ENCODE peak calls at places on chromosomes 4 and X, in eight cellular contexts. One of them, this sample, is unnamed.

GRCh38 chrX:66022742-66023725 is 16.8 kb downstream of the VSIG4 start:
- DNase-seq in IMR-90: no peak
- DNase-seq in stomach: no peak
- DNase-seq in aorta: no peak
- DNase-seq in breast epithelium: no peak
- DNase-seq in tibial artery: no peak
- DNase-seq in Peyer's patch: no peak
- DNase-seq in testis: no peak
- DNase-seq in this sample: no peak

GRCh38 chr4:156390599-156391296 is 437.1 kb upstream of the CTSO start:
- DNase-seq in tibial artery: peak; percentile 64
- DNase-seq in Peyer's patch: no peak
- DNase-seq in stomach: no peak
- DNase-seq in breast epithelium: no peak
- DNase-seq in testis: no peak
- DNase-seq in aorta: no peak
- DNase-seq in IMR-90: no peak
- DNase-seq in this sample: no peak

GRCh38 chr4:65943076-65943475 is 272.8 kb upstream of the EPHA5 start:
- DNase-seq in aorta: no peak
- DNase-seq in stomach: no peak
- DNase-seq in IMR-90: no peak
- DNase-seq in breast epithelium: no peak
- DNase-seq in testis: no peak
- DNase-seq in Peyer's patch: no peak
- DNase-seq in tibial artery: no peak
- DNase-seq in this sample: no peak

GRCh38 chr4:96598465-96598864 is 758.6 kb downstream of the PDHA2 start:
- DNase-seq in IMR-90: no peak
- DNase-seq in testis: peak; percentile 71
- DNase-seq in Peyer's patch: no peak
- DNase-seq in tibial artery: no peak
- DNase-seq in breast epithelium: no peak
- DNase-seq in stomach: no peak
- DNase-seq in aorta: no peak
- DNase-seq in this sample: no peak

GRCh38 chr4:73520821-73521220 is 39.3 kb downstream of the AFM start:
- DNase-seq in Peyer's patch: no peak
- DNase-seq in testis: no peak
- DNase-seq in aorta: no peak
- DNase-seq in IMR-90: peak; percentile 60
- DNase-seq in stomach: no peak
- DNase-seq in tibial artery: peak; percentile 64
- DNase-seq in breast epithelium: no peak
- DNase-seq in this sample: no peak

GRCh38 chrX:40077176-40077575 is 20.6 kb downstream of the BCOR start:
- DNase-seq in breast epithelium: no peak
- DNase-seq in Peyer's patch: no peak
- DNase-seq in testis: no peak
- DNase-seq in IMR-90: no peak
- DNase-seq in aorta: peak; percentile 29
- DNase-seq in tibial artery: no peak
- DNase-seq in stomach: no peak
- DNase-seq in this sample: no peak

GRCh38 chr4:61336911-61337310 is 136.8 kb downstream of the ADGRL3 start:
- DNase-seq in stomach: no peak
- DNase-seq in IMR-90: no peak
- DNase-seq in aorta: no peak
- DNase-seq in Peyer's patch: no peak
- DNase-seq in tibial artery: no peak
- DNase-seq in breast epithelium: no peak
- DNase-seq in testis: no peak
- DNase-seq in this sample: peak; percentile 5

GRCh38 chrX:12975999-12976558 is 1.2 kb downstream of the TMSB4X start:
- DNase-seq in breast epithelium: no peak
- DNase-seq in IMR-90: peak; percentile 36
- DNase-seq in Peyer's patch: peak; percentile 51
- DNase-seq in tibial artery: peak; percentile 63
- DNase-seq in aorta: peak; percentile 65
- DNase-seq in stomach: peak; percentile 40
- DNase-seq in testis: peak; percentile 33
- DNase-seq in this sample: peak; percentile 69

GRCh38 chr4:145679520-145679919 is 426 bp upstream of the C4orf51 start:
- DNase-seq in Peyer's patch: no peak
- DNase-seq in stomach: peak; percentile 32
- DNase-seq in breast epithelium: no peak
- DNase-seq in tibial artery: peak; percentile 68
- DNase-seq in testis: no peak
- DNase-seq in IMR-90: peak; percentile 97
- DNase-seq in aorta: peak; percentile 60
- DNase-seq in this sample: peak; percentile 13

GRCh38 chrX:12013220-12013619 is 125.1 kb upstream of the FRMPD4 start:
- DNase-seq in IMR-90: peak; percentile 70
- DNase-seq in aorta: no peak
- DNase-seq in tibial artery: no peak
- DNase-seq in testis: no peak
- DNase-seq in Peyer's patch: no peak
- DNase-seq in breast epithelium: no peak
- DNase-seq in stomach: no peak
- DNase-seq in this sample: no peak

GRCh38 chrX:126770179-126770578 is 49.4 kb upstream of the PRR32 start:
- DNase-seq in IMR-90: no peak
- DNase-seq in aorta: no peak
- DNase-seq in breast epithelium: no peak
- DNase-seq in stomach: no peak
- DNase-seq in testis: peak; percentile 14
- DNase-seq in Peyer's patch: no peak
- DNase-seq in tibial artery: no peak
- DNase-seq in this sample: no peak

GRCh38 chr4:141307241-141307689 is 86.6 kb downstream of the ZNF330 start:
- DNase-seq in IMR-90: peak; percentile 68
- DNase-seq in breast epithelium: no peak
- DNase-seq in stomach: peak; percentile 37
- DNase-seq in tibial artery: peak; percentile 68
- DNase-seq in Peyer's patch: peak; percentile 67
- DNase-seq in testis: peak; percentile 60
- DNase-seq in aorta: peak; percentile 65
- DNase-seq in this sample: peak; percentile 69

GRCh38 chr4:70240192-70240591 is 2.2 kb upstream of the CSN3 start:
- DNase-seq in IMR-90: peak; percentile 35
- DNase-seq in breast epithelium: no peak
- DNase-seq in Peyer's patch: no peak
- DNase-seq in testis: no peak
- DNase-seq in tibial artery: no peak
- DNase-seq in aorta: no peak
- DNase-seq in stomach: no peak
- DNase-seq in this sample: no peak

GRCh38 chr4:128517739-128518510 is 230.3 kb upstream of the PGRMC2 start:
- DNase-seq in Peyer's patch: no peak
- DNase-seq in IMR-90: peak; percentile 98
- DNase-seq in testis: peak; percentile 32
- DNase-seq in aorta: peak; percentile 84
- DNase-seq in tibial artery: peak; percentile 84
- DNase-seq in stomach: peak; percentile 44
- DNase-seq in breast epithelium: no peak
- DNase-seq in this sample: no peak

GRCh38 chr4:75831856-75832405 is 70.3 kb downstream of the PPEF2 start:
- DNase-seq in aorta: peak; percentile 59
- DNase-seq in breast epithelium: no peak
- DNase-seq in tibial artery: no peak
- DNase-seq in Peyer's patch: no peak
- DNase-seq in testis: no peak
- DNase-seq in IMR-90: no peak
- DNase-seq in stomach: no peak
- DNase-seq in this sample: no peak

GRCh38 chr4:168836482-168836881 is 173.6 kb downstream of the CBR4 start:
- DNase-seq in stomach: no peak
- DNase-seq in breast epithelium: no peak
- DNase-seq in IMR-90: no peak
- DNase-seq in Peyer's patch: no peak
- DNase-seq in tibial artery: no peak
- DNase-seq in aorta: no peak
- DNase-seq in testis: no peak
- DNase-seq in this sample: no peak

GRCh38 chr4:107392951-107393350 is 327.1 kb downstream of the PAPSS1 start:
- DNase-seq in stomach: no peak
- DNase-seq in breast epithelium: no peak
- DNase-seq in testis: no peak
- DNase-seq in Peyer's patch: no peak
- DNase-seq in tibial artery: no peak
- DNase-seq in IMR-90: peak; percentile 1
- DNase-seq in aorta: no peak
- DNase-seq in this sample: no peak

GRCh38 chr4:139582044-139582443 is 26.0 kb upstream of the SETD7 start:
- DNase-seq in IMR-90: peak; percentile 61
- DNase-seq in Peyer's patch: no peak
- DNase-seq in stomach: no peak
- DNase-seq in testis: no peak
- DNase-seq in tibial artery: no peak
- DNase-seq in breast epithelium: no peak
- DNase-seq in aorta: no peak
- DNase-seq in this sample: no peak

GRCh38 chr4:109977854-109978501 is 65.3 kb downstream of the EGF start:
- DNase-seq in breast epithelium: no peak
- DNase-seq in stomach: no peak
- DNase-seq in Peyer's patch: no peak
- DNase-seq in IMR-90: peak; percentile 60
- DNase-seq in testis: peak; percentile 29
- DNase-seq in aorta: no peak
- DNase-seq in tibial artery: no peak
- DNase-seq in this sample: no peak

GRCh38 chr4:165609653-165610052 is 230.8 kb downstream of the CPE start:
- DNase-seq in stomach: no peak
- DNase-seq in breast epithelium: no peak
- DNase-seq in tibial artery: no peak
- DNase-seq in IMR-90: no peak
- DNase-seq in Peyer's patch: no peak
- DNase-seq in aorta: no peak
- DNase-seq in testis: no peak
- DNase-seq in this sample: no peak

GRCh38 chr4:159239534-159239933 is 136.7 kb downstream of the RAPGEF2 start:
- DNase-seq in stomach: no peak
- DNase-seq in tibial artery: no peak
- DNase-seq in aorta: no peak
- DNase-seq in breast epithelium: no peak
- DNase-seq in testis: no peak
- DNase-seq in IMR-90: no peak
- DNase-seq in Peyer's patch: no peak
- DNase-seq in this sample: no peak

GRCh38 chr4:148062301-148062950 is 330.5 kb downstream of the ARHGAP10 start:
- DNase-seq in testis: no peak
- DNase-seq in stomach: no peak
- DNase-seq in breast epithelium: no peak
- DNase-seq in tibial artery: no peak
- DNase-seq in Peyer's patch: no peak
- DNase-seq in aorta: no peak
- DNase-seq in IMR-90: no peak
- DNase-seq in this sample: no peak
- H3K4me1 ChIP-seq in testis: no peaks in the 10 kb centered on the region
- H3K4me1 ChIP-seq in stomach: no peaks in the 10 kb centered on the region
- H3K4me1 ChIP-seq in breast epithelium: no peaks in the 10 kb centered on the region
- H3K4me1 ChIP-seq in tibial artery: peaks cover 15% of the 10 kb centered on the region
- H3K4me1 ChIP-seq in Peyer's patch: peaks cover 2% of the 10 kb centered on the region
- H3K4me1 ChIP-seq in aorta: no peaks in the 10 kb centered on the region
- H3K4me1 ChIP-seq in IMR-90: peaks cover 7% of the 10 kb centered on the region
- H3K4me1 ChIP-seq in this sample: no peaks in the 10 kb centered on the region

GRCh38 chr4:176925962-176926361 is 133.2 kb upstream of the VEGFC start:
- DNase-seq in aorta: no peak
- DNase-seq in IMR-90: no peak
- DNase-seq in tibial artery: no peak
- DNase-seq in Peyer's patch: no peak
- DNase-seq in breast epithelium: no peak
- DNase-seq in testis: no peak
- DNase-seq in stomach: no peak
- DNase-seq in this sample: no peak

GRCh38 chr4:176920694-176921093 is 128.0 kb upstream of the VEGFC start:
- DNase-seq in stomach: no peak
- DNase-seq in breast epithelium: no peak
- DNase-seq in Peyer's patch: no peak
- DNase-seq in aorta: no peak
- DNase-seq in tibial artery: no peak
- DNase-seq in IMR-90: peak; percentile 88
- DNase-seq in testis: no peak
- DNase-seq in this sample: no peak

GRCh38 chr4:176924238-176924637 is 131.5 kb upstream of the VEGFC start:
- DNase-seq in aorta: no peak
- DNase-seq in breast epithelium: no peak
- DNase-seq in testis: no peak
- DNase-seq in IMR-90: no peak
- DNase-seq in Peyer's patch: no peak
- DNase-seq in tibial artery: no peak
- DNase-seq in stomach: no peak
- DNase-seq in this sample: no peak

GRCh38 chr4:176919631-176920030 is 126.9 kb upstream of the VEGFC start:
- DNase-seq in aorta: no peak
- DNase-seq in tibial artery: no peak
- DNase-seq in IMR-90: no peak
- DNase-seq in breast epithelium: no peak
- DNase-seq in stomach: no peak
- DNase-seq in testis: no peak
- DNase-seq in Peyer's patch: no peak
- DNase-seq in this sample: no peak

GRCh38 chr4:176921256-176921655 is 128.5 kb upstream of the VEGFC start:
- DNase-seq in tibial artery: no peak
- DNase-seq in breast epithelium: no peak
- DNase-seq in IMR-90: no peak
- DNase-seq in stomach: no peak
- DNase-seq in aorta: no peak
- DNase-seq in testis: no peak
- DNase-seq in Peyer's patch: no peak
- DNase-seq in this sample: no peak
- H3K36me3 ChIP-seq in tibial artery: no peaks in the 10 kb centered on the region
- H3K36me3 ChIP-seq in breast epithelium: no peaks in the 10 kb centered on the region
- H3K36me3 ChIP-seq in IMR-90: no peaks in the 10 kb centered on the region
- H3K36me3 ChIP-seq in stomach: no peaks in the 10 kb centered on the region
- H3K36me3 ChIP-seq in aorta: no peaks in the 10 kb centered on the region
- H3K36me3 ChIP-seq in testis: no peaks in the 10 kb centered on the region
- H3K36me3 ChIP-seq in Peyer's patch: no peaks in the 10 kb centered on the region
- H3K36me3 ChIP-seq in this sample: no peaks in the 10 kb centered on the region

GRCh38 chr4:2591189-2591588 is 54.7 kb downstream of the FAM193A start:
- DNase-seq in stomach: no peak
- DNase-seq in tibial artery: no peak
- DNase-seq in breast epithelium: no peak
- DNase-seq in Peyer's patch: no peak
- DNase-seq in testis: peak; percentile 54
- DNase-seq in aorta: no peak
- DNase-seq in IMR-90: peak; percentile 43
- DNase-seq in this sample: no peak
- H3K4me1 ChIP-seq in stomach: peaks cover 49% of the 10 kb centered on the region
- H3K4me1 ChIP-seq in tibial artery: peaks cover 50% of the 10 kb centered on the region
- H3K4me1 ChIP-seq in breast epithelium: peaks cover 7% of the 10 kb centered on the region
- H3K4me1 ChIP-seq in Peyer's patch: no peaks in the 10 kb centered on the region
- H3K4me1 ChIP-seq in testis: peaks cover 29% of the 10 kb centered on the region
- H3K4me1 ChIP-seq in aorta: peaks cover 4% of the 10 kb centered on the region
- H3K4me1 ChIP-seq in IMR-90: peaks cover 28% of the 10 kb centered on the region
- H3K4me1 ChIP-seq in this sample: peaks cover 4% of the 10 kb centered on the region

DNA sequence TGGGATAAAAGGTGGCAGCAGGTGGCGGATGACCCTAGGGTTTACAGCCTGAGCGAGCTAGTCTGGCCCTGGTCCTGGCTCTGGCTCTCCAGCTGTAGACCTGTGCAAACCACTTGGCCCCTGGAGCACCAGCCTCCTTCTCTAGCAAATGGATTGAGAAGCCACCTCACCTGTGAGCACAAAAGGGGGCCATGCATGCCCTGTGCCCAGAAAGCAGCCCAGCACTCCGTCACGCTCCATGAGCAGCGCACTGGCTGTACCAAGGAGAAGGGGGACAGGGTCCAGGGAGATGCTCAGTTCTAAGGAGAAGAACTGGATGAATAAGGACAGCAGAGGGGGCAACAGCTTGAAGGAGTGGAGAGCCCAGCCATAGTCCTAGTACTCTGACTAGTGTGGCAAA is 46.9 kb upstream of the C4orf50 start:
- DNase-seq in tibial artery: no peak
- DNase-seq in testis: no peak
- DNase-seq in breast epithelium: no peak
- DNase-seq in Peyer's patch: no peak
- DNase-seq in aorta: no peak
- DNase-seq in IMR-90: no peak
- DNase-seq in stomach: no peak
- DNase-seq in this sample: no peak
- H3K36me3 ChIP-seq in tibial artery: no peaks in the 10 kb centered on the region
- H3K36me3 ChIP-seq in testis: no peaks in the 10 kb centered on the region
- H3K36me3 ChIP-seq in breast epithelium: no peaks in the 10 kb centered on the region
- H3K36me3 ChIP-seq in Peyer's patch: no peaks in the 10 kb centered on the region
- H3K36me3 ChIP-seq in aorta: no peaks in the 10 kb centered on the region
- H3K36me3 ChIP-seq in IMR-90: no peaks in the 10 kb centered on the region
- H3K36me3 ChIP-seq in stomach: no peaks in the 10 kb centered on the region
- H3K36me3 ChIP-seq in this sample: no peaks in the 10 kb centered on the region